ENCODE peak calls at places on chromosomes 2 and 18, in five cellular contexts. N is PC-3, C is fibroblast of lung, I is neural progenitor cell, H is mammary epithelial cell. Y is an unnamed sample.

GRCh38 chr2:57881998-57882884 is 164.4 kb upstream of the VRK2 start:
- DNase-seq in N (peak), H (peak), C (peak), I (no peak), Y (peak)

GRCh38 chr2:12501469-12502147 is 215.1 kb upstream of the TRIB2 start:
- DNase-seq in H (peak), N (peak), I (no peak), C (no peak), Y (no peak)

GRCh38 chr2:111227716-111228141 is 107.0 kb downstream of the BCL2L11 start:
- DNase-seq in C (peak), N (peak), H (no peak), I (peak), Y (peak)

GRCh38 chr2:43027103-43027482 is 199.3 kb downstream of the ZFP36L2 start:
- DNase-seq in N (no peak), C (no peak), I (no peak), H (no peak), Y (no peak)

GRCh38 chr2:28394331-28394877 is 1.7 kb downstream of the FOSL2 start:
- DNase-seq in H (peak), I (no peak), C (peak), N (peak), Y (peak)

GRCh38 chr2:166665991-166666940 is 172.2 kb upstream of the SCN7A start:
- DNase-seq in C (peak), H (no peak), N (peak), I (no peak), Y (peak)

GRCh38 chr2:151999058-151999457 is 99.8 kb downstream of the CACNB4 start:
- DNase-seq in H (peak), I (peak), N (peak), C (peak), Y (peak)

GRCh38 chr18:9708882-9709877 is 1.1 kb downstream of the RAB31 start:
- DNase-seq in H (no peak), C (peak), I (peak), N (no peak), Y (no peak)

GRCh38 chr2:26911911-26912861 is 58.3 kb upstream of the MAPRE3 start:
- DNase-seq in N (no peak), C (peak), H (no peak), I (peak), Y (no peak)

GRCh38 chr18:58612239-58613055 is 16.4 kb downstream of the ALPK2 start:
- DNase-seq in C (no peak), I (peak), H (peak), N (peak), Y (no peak)

GRCh38 chr2:136764397-136765255 is 719 bp upstream of the THSD7B start:
- DNase-seq in H (peak), C (no peak), I (peak), N (no peak), Y (no peak)

GRCh38 chr18:10351858-10352257 is 102.6 kb upstream of the APCDD1 start:
- DNase-seq in C (no peak), N (no peak), H (no peak), I (no peak), Y (no peak)

GRCh38 chr2:63814114-63814513 is 27.6 kb upstream of the UGP2 start:
- DNase-seq in I (no peak), N (no peak), H (peak), C (peak), Y (no peak)

GRCh38 chr2:233857511-233858118 is 3.3 kb upstream of the HJURP start:
- DNase-seq in H (peak), I (peak), N (peak), C (no peak), Y (no peak)

GRCh38 chr2:66515743-66516142 is 80.8 kb downstream of the MEIS1 start:
- DNase-seq in I (no peak), C (peak), N (no peak), H (no peak), Y (peak)

GRCh38 chr2:66521459-66521858 is 86.5 kb downstream of the MEIS1 start:
- DNase-seq in N (no peak), C (no peak), I (no peak), H (no peak), Y (no peak)

GRCh38 chr2:66523990-66524389 is 89.1 kb downstream of the MEIS1 start:
- DNase-seq in N (no peak), C (no peak), H (no peak), I (no peak), Y (no peak)

GRCh38 chr2:66522591-66523379 is 87.9 kb downstream of the MEIS1 start:
- DNase-seq in C (no peak), H (no peak), I (no peak), N (no peak), Y (no peak)

DNA sequence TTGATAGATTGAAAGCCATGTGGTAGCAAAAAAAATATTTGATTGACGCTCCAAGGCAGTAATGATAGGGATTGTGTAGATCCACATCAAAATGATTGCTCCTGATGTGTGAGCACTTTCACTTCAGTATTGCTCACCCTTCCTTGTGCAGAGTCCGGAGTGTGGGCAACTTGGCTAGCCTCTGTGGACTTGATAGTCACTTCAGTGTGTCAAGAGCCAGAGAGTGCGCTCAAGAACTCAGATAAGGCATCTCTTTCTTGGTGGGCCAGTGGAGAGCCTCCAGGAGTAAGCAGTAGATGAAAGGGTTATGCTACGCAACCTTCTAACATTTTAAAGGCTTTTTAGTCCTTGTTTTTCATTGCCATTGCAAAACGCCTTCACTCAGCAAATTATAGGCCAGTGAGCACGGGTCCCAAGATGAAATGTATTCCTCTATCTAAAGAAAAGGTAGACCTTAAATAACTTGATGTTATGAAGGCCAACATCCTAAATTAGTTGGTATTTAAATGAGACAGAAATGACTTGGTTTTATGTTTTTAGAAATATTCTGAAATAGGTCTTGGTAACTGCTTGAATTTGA is 84.4 kb downstream of the MEIS1 start:
- DNase-seq in N (no peak), I (no peak), C (no peak), H (no peak), Y (no peak)
- TF ChIP-seq CTCF in N (no peak), I (no peak), C (no peak), H (no peak), Y (no peak)

GRCh38 chr2:37356299-37356698 is 11.9 kb downstream of the QPCT start:
- DNase-seq in H (no peak), N (no peak), C (no peak), I (no peak), Y (no peak)
- H3K9ac ChIP-seq in H (no peak), N (no peak), C (no peak), I (no peak), Y (no peak)

GRCh38 chr18:30454920-30455319 is 587.6 kb downstream of the DSC3 start:
- DNase-seq in H (no peak), C (no peak), I (no peak), N (no peak), Y (no peak)

GRCh38 chr18:30451976-30452375 is 590.6 kb downstream of the DSC3 start:
- DNase-seq in H (no peak), C (peak), I (no peak), N (no peak), Y (peak)

GRCh38 chr18:30455741-30456140 is 586.8 kb downstream of the DSC3 start:
- DNase-seq in I (no peak), C (no peak), N (no peak), H (no peak), Y (no peak)

GRCh38 chr18:30457156-30457555 is 585.4 kb downstream of the DSC3 start:
- DNase-seq in C (no peak), H (no peak), N (peak), I (no peak), Y (no peak)
- TF ChIP-seq EZH2 in C (no peak), H (no peak), N (no peak), I (no peak), Y (no peak)

GRCh38 chr18:33404244-33404873 is 36.2 kb downstream of the CCDC178 start:
- DNase-seq in I (no peak), C (no peak), N (no peak), H (no peak), Y (no peak)
- TF ChIP-seq CTCF in I (peak), C (peak), N (peak), H (peak), Y (peak)

DNA sequence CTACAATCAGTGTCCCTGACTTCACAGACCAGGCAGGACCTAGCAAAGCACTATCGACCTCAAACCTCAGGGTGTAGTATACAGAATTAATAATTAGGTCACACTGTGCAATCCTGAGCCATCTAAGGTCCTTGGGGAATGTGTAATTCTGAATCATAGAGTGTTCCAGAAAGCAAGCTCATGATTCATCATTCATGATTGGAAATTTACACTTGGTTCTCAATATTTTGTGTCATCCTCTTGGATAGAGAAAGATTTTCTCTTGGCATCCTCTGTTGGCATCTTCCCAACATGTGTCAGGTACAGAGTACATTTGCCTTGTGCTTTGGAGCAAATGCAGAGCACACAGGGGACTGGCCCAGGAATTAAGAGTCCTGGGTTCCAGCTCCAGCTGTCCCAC is 245.0 kb upstream of the NT5C1B start:
- DNase-seq in H (peak), N (peak), I (no peak), C (peak), Y (peak)
- H3K9ac ChIP-seq in H (no peak), N (no peak), I (no peak), C (no peak), Y (no peak)

GRCh38 chr2:172083725-172084483 is 1.4 kb upstream of the DLX1 start:
- DNase-seq in C (no peak), I (peak), H (no peak), N (no peak), Y (no peak)

GRCh38 chr2:172081248-172082022 is 3.9 kb upstream of the DLX1 start:
- DNase-seq in N (no peak), C (no peak), H (no peak), I (peak), Y (no peak)

GRCh38 chr2:172082105-172082943 is 3.0 kb upstream of the DLX1 start:
- DNase-seq in N (no peak), I (peak), H (no peak), C (no peak), Y (no peak)

GRCh38 chr2:172084484-172084733 is 898 bp upstream of the DLX1 start:
- DNase-seq in N (peak), C (no peak), I (no peak), H (no peak), Y (no peak)

GRCh38 chr2:172082944-172083718 is 2.2 kb upstream of the DLX1 start:
- DNase-seq in C (no peak), N (no peak), I (peak), H (no peak), Y (no peak)
- TF ChIP-seq EZH2 in C (peak), N (no peak), I (peak), H (peak), Y (peak)

DNA sequence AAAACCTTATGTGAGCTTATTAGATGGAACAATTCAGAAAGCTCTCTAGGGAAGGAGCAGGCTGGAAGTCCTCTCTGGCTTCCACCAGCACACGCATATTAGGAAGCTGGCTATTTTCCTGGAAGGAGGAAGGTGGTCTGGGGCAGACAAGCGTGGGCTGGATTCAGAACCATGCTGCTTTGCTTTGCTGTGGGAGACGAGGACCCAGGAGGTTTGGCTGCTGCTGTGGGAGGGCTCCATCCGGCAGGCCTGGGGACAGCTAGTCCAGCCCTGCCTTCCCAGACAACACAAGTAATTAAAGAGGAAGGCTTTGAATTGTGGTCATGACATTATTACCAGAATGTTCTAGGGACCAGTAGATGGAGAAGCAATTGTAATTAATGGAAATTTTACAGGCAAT is 238.8 kb upstream of the MYT1L start:
- DNase-seq in I (no peak), H (no peak), C (no peak), N (no peak), Y (no peak)
- TF ChIP-seq CTCF in I (no peak), H (no peak), C (no peak), N (no peak), Y (no peak)

GRCh38 chr18:8248576-8248975 is 360.7 kb upstream of the RAB12 start:
- DNase-seq in I (no peak), C (no peak), N (no peak), H (no peak), Y (no peak)

GRCh38 chr18:8254664-8255063 is 354.6 kb upstream of the RAB12 start:
- DNase-seq in C (peak), I (no peak), N (no peak), H (no peak), Y (peak)

GRCh38 chr18:8253943-8254342 is 355.3 kb upstream of the RAB12 start:
- DNase-seq in I (no peak), H (no peak), N (no peak), C (no peak), Y (no peak)

GRCh38 chr18:8247700-8248099 is 361.5 kb upstream of the RAB12 start:
- DNase-seq in H (no peak), I (peak), N (no peak), C (no peak), Y (no peak)

GRCh38 chr18:8252371-8252770 is 356.9 kb upstream of the RAB12 start:
- DNase-seq in H (no peak), I (no peak), N (no peak), C (peak), Y (no peak)
- H3K9ac ChIP-seq in H (no peak), I (no peak), N (no peak), C (no peak), Y (no peak)

GRCh38 chr2:181680055-181680936 is at the start of gene NEUROD1:
- DNase-seq in I (peak), N (no peak), C (no peak), H (no peak), Y (no peak)

GRCh38 chr2:181678744-181679543 is 1.4 kb downstream of the NEUROD1 start:
- DNase-seq in I (no peak), N (no peak), H (no peak), C (no peak), Y (no peak)

GRCh38 chr2:181680937-181681811 is 857 bp upstream of the NEUROD1 start:
- DNase-seq in N (no peak), C (no peak), I (no peak), H (no peak), Y (no peak)

GRCh38 chr2:181678033-181678586 is 2.2 kb downstream of the NEUROD1 start:
- DNase-seq in N (peak), C (peak), H (peak), I (peak), Y (peak)

GRCh38 chr2:181679544-181679979 is 755 bp downstream of the NEUROD1 start:
- DNase-seq in I (no peak), N (no peak), C (no peak), H (no peak), Y (no peak)
- TF ChIP-seq EZH2 in I (peak), N (no peak), C (no peak), H (no peak), Y (no peak)